ENCODE peak calls at places on chromosomes 5 and 9, in five cellular contexts. A is trophoblast cell; M is CD4-positive, alpha-beta memory T cell; D is tibial nerve; Q is fibroblast of lung. T is an unnamed sample.

GRCh38 chr9:133048595-133048994 is 13.2 kb upstream of the CEL start:
- DNase-seq in A (no peak), M (peak), D (no peak), Q (no peak), T (no peak)

GRCh38 chr9:72912476-72913381 is 40.1 kb downstream of the ALDH1A1 start:
- DNase-seq in A (no peak), M (no peak), D (no peak), Q (no peak), T (no peak)

GRCh38 chr5:133565993-133566392 is 46.3 kb downstream of the FSTL4 start:
- DNase-seq in A (no peak), M (no peak), D (peak), Q (peak), T (no peak)

GRCh38 chr5:82642313-82642712 is 364.2 kb upstream of the RPS23 start:
- DNase-seq in A (peak), M (no peak), D (no peak), Q (no peak), T (no peak)

GRCh38 chr9:73199886-73200285 is 48.2 kb downstream of the ANXA1 start:
- DNase-seq in A (no peak), M (no peak), D (no peak), Q (no peak), T (no peak)

GRCh38 chr9:85425153-85425611 is 316.6 kb downstream of the AGTPBP1 start:
- DNase-seq in A (peak), M (no peak), D (peak), Q (peak), T (no peak)

GRCh38 chr9:77194423-77194822 is 17.1 kb downstream of the VPS13A start:
- DNase-seq in A (no peak), M (no peak), D (no peak), Q (peak), T (no peak)

GRCh38 chr5:96001262-96001661 is 39.6 kb upstream of the ELL2 start:
- DNase-seq in A (no peak), M (no peak), D (no peak), Q (peak), T (no peak)

GRCh38 chr9:14089051-14089798 is 224.7 kb downstream of the NFIB start:
- DNase-seq in A (no peak), M (no peak), D (no peak), Q (peak), T (no peak)

GRCh38 chr5:40071870-40072269 is 607.8 kb upstream of the PTGER4 start:
- DNase-seq in A (no peak), M (no peak), D (no peak), Q (peak), T (no peak)

GRCh38 chr9:137147091-137147792 is 8.3 kb downstream of the GRIN1 start:
- DNase-seq in A (no peak), M (no peak), D (no peak), Q (no peak), T (no peak)

DNA sequence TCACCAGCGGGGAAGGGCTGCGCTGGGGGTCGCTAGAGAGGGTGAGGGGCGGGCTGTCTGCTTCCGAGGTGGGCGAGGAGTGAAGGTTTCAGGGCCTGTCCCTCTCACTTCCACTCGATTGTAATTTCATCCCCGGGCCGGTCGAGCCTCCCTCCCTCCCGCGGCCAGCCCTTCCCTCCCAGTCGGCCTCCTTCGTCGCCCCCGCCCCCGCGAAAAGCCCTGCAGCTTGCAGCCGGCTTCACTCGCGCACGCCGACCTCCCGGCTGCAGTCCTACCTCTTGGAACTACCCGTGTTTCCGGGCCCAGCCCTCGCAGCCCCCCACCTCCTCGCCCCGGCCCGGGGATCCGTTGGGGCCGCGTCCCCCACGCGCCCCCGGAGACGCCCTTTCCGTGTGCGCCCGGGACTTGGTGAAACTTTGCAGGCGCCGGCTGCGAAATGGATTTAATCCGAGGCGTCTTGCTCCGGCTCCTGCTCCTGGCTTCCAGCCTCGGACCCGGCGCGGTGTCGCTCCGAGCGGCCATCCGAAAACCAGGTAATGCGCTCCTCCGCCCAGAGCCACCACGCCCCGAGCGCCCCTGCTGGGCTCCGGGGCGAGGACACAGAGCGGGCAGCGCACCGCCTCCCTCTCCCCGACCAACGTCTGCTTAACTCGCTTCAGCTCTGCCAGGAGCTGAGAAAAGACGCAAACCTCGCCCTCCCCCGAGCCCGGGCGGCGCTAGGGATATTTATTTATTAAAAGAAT is at the start of gene EGFLAM:
- DNase-seq in A (no peak), M (no peak), D (no peak), Q (peak), T (no peak)
- H3K4me3 ChIP-seq in A (peak), M (no peak), D (peak), Q (peak), T (no peak)

DNA sequence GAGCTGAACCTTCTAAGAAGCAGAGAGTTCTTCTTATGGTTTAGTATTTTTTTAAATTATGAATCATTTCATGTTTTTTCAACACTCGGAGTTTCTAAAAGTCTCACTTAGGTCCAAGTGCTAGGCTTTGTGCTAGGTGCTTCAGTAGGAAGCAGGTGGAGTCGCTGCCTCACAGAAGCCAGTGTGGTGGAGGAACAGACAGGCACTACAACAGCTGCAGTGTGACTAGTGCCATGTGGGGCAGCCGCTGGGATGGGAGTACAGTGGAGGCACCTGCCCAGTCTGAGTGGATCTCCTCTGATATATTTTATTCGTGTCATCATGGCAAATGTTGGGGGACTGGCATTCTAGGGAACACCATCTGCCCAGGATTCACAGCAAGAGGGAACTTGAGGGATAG is 15.3 kb downstream of the PCDHGC5 start:
- DNase-seq in A (no peak), M (no peak), D (no peak), Q (no peak), T (no peak)
- H3K27ac ChIP-seq in A (no peak), M (no peak), D (no peak), Q (no peak), T (no peak)

GRCh38 chr5:54882841-54883240 is 102.6 kb downstream of the ESM1 start:
- DNase-seq in A (no peak), M (no peak), D (no peak), Q (no peak), T (no peak)
- H3K4me3 ChIP-seq in A (no peak), M (no peak), D (no peak), Q (no peak), T (peak)

DNA sequence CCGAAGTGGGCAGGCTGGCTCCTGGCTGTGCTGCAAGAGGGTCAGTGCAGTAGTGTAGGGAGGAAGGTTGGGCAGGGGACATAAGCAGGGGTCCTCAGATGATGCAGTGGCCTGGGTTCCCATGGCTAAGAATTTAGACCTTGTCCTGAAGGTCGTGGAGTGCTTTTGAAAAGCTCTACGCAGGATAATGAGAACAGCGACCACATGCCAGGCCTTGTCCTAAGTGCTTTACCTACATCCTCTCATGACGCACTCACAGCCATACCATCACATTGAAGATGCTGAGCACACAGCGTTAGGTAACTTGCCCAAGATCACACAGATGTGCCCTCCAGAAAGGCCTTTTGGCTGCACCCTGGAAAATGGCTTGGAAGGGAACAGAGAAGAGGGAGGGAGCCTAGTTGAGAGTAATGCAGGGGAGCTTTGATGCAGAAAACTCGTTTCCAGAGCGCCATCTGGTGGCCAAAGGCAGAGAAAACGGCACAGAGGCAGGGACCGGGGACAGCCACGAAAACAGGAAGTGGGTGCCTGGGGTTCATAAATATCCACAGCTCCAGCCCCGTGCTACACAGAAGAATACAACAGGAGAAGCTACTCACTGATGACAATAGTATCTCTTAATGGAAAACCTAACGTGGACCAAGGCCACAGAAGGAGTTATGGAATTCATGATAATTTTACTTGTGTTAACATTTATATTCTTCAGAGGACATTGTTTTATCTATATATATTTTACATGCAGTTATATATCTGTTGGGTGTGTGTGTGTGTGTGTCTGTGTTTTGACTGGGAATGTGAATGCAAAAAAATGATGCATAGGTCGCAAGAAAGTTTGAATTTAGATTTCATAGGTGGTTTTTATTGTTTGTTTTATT is 2.7 kb upstream of the PCDH12 start:
- DNase-seq in A (peak), M (peak), D (peak), Q (peak), T (peak)
- H3K27ac ChIP-seq in A (no peak), M (peak), D (peak), Q (no peak), T (peak)

DNA sequence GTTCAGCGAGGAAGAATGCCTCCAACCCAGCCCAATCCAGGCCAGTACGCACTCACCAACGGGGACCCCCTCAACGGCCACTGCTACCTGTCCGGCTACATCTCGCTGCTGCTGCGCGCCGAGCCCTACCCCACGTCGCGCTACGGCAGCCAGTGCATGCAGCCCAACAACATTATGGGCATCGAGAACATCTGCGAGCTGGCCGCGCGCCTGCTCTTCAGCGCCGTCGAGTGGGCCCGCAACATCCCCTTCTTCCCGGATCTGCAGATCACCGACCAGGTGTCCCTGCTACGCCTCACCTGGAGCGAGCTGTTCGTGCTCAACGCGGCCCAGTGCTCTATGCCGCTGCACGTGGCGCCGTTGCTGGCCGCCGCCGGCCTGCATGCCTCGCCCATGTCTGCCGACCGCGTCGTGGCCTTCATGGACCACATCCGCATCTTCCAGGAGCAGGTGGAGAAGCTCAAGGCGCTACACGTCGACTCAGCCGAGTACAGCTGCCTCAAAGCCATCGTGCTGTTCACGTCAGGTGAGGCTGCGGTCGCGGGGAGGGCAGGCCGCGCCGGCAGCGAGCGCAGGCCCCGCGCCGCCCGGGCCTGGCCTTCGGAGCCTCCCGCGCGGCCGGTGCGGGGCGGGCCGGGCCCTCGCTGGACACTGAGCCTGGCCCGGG is 5.0 kb downstream of the NR2F1 start:
- DNase-seq in A (no peak), M (no peak), D (no peak), Q (peak), T (no peak)
- H3K4me3 ChIP-seq in A (no peak), M (no peak), D (peak), Q (peak), T (no peak)

GRCh38 chr5:59174248-59174844 is 591.5 kb downstream of the RAB3C start:
- DNase-seq in A (peak), M (peak), D (peak), Q (peak), T (peak)
- H3K27ac ChIP-seq in A (no peak), M (no peak), D (no peak), Q (no peak), T (no peak)

GRCh38 chr5:180619563-180619915 is 28.2 kb upstream of the SCGB3A1 start:
- DNase-seq in A (no peak), M (no peak), D (no peak), Q (no peak), T (no peak)
- H3K4me3 ChIP-seq in A (no peak), M (no peak), D (no peak), Q (no peak), T (no peak)